ENCODE peak calls at places on chromosomes 1 and 21, in seven cellular contexts. Z is transverse colon, J is HepG2, Y is IMR-90, C is ovary, M is tibial nerve, D is uterus. E is an unnamed sample.

GRCh38 chr1:219539645-219540254 is 73.2 kb downstream of the ZC3H11B start:
- DNase-seq in Z (no peak), M (no peak), D (no peak), C (no peak), Y (no peak), J (no peak), E (no peak)

GRCh38 chr1:63635681-63636080 is 42.5 kb downstream of the PGM1 start:
- DNase-seq in Z (no peak), J (no peak), Y (peak; percentile 47), M (peak; percentile 24), D (no peak), C (no peak), E (no peak)

GRCh38 chr1:91091812-91092211 is 70.0 kb upstream of the ZNF644 start:
- DNase-seq in Z (no peak), D (no peak), C (no peak), M (no peak), J (peak; percentile 3), Y (no peak), E (no peak)

GRCh38 chr1:208603721-208604120 is 359.5 kb upstream of the PLXNA2 start:
- DNase-seq in C (no peak), Y (no peak), Z (no peak), D (no peak), M (no peak), J (no peak), E (no peak)

GRCh38 chr1:212192261-212192998 is 92.8 kb upstream of the PPP2R5A start:
- DNase-seq in J (no peak), Z (no peak), D (no peak), Y (no peak), C (no peak), M (no peak), E (no peak)

GRCh38 chr1:91014475-91014874 is 7.4 kb downstream of the ZNF644 start:
- DNase-seq in Y (no peak), Z (no peak), J (peak; percentile 89), D (no peak), M (no peak), C (no peak), E (no peak)

GRCh38 chr1:145926706-145927072 is 595 bp downstream of the RBM8A start:
- DNase-seq in C (no peak), J (no peak), D (no peak), Y (no peak), M (no peak), Z (no peak), E (no peak)

GRCh38 chr1:29271724-29272123 is 35.4 kb downstream of the PTPRU start:
- DNase-seq in C (peak; percentile 57), J (peak; percentile 84), D (peak; percentile 43), Y (peak; percentile 65), Z (peak; percentile 84), M (peak; percentile 54), E (peak; percentile 62)

GRCh38 chr1:115838426-115838804 is 2.5 kb downstream of the NHLH2 start:
- DNase-seq in Z (no peak), M (no peak), J (no peak), D (no peak), C (no peak), Y (no peak), E (no peak)

GRCh38 chr21:41142051-41142795 is 25.7 kb upstream of the BACE2 start:
- DNase-seq in D (no peak), Y (peak; percentile 47), J (peak; percentile 2), Z (no peak), C (no peak), M (peak; percentile 38), E (peak; percentile 28)

GRCh38 chr1:245501635-245502034 is 346.9 kb downstream of the KIF26B start:
- DNase-seq in Y (no peak), Z (no peak), D (no peak), C (no peak), J (no peak), M (no peak), E (no peak)

GRCh38 chr1:12060500-12060899 is 2.6 kb upstream of the TNFRSF8 start:
- DNase-seq in J (no peak), M (no peak), Z (no peak), D (no peak), C (no peak), Y (no peak), E (no peak)

GRCh38 chr1:210582186-210582981 is 253.7 kb downstream of the HHAT start:
- DNase-seq in Z (no peak), M (no peak), D (no peak), Y (no peak), C (no peak), J (no peak), E (no peak)

GRCh38 chr1:209257454-209257853 is 326.1 kb upstream of the CAMK1G start:
- DNase-seq in C (no peak), J (no peak), Y (no peak), Z (no peak), D (no peak), M (no peak), E (no peak)

GRCh38 chr1:116825735-116826438 is 71.7 kb downstream of the CD2 start:
- DNase-seq in M (no peak), Y (no peak), D (no peak), Z (peak; percentile 88), C (no peak), J (no peak), E (no peak)

GRCh38 chr1:50417946-50418599 is 5.2 kb downstream of the DMRTA2 start:
- DNase-seq in D (no peak), Z (no peak), J (no peak), M (no peak), C (no peak), Y (no peak), E (no peak)

GRCh38 chr1:201022824-201023516 is 544 bp downstream of the KIF21B start:
- DNase-seq in D (no peak), Z (peak; percentile 42), C (peak; percentile 35), Y (no peak), M (no peak), J (no peak), E (no peak)

GRCh38 chr21:44366586-44367211 is 13.3 kb downstream of the TRPM2 start:
- DNase-seq in Z (no peak), M (no peak), C (no peak), Y (no peak), J (no peak), D (peak; percentile 5), E (no peak)

DNA sequence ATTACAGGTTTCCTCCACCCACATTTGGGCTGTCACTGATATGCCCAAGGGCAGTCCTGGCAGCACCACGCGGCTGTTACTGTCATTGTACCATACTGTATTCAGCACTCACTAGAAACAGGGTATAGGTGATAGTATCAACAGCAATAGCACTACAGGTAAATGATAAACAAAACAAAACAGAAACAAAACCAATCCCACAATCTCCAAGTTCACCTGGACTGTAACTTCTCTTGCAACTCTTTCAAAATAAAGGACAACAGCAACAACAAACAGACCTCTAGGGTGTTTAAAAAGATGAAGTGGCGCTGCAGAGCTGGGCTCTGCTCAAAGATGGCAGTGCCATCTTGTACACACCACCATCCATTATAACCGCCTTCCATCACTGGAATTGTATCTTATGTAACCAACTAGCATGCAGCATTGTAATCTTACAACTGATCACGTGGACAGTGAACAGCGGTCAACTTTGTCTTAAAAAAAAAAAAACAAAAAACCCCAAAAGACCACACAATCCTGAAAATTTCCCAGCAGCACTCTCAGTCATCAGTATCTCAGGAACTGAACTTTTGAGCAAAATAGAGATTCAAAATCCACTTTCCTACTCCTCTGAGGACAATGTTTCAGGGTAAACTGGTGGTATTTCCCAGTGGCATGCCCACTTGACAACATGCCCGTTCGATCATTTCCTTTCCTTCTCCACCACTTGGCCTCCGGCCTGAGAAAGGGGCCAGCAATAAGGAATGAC is 3.8 kb downstream of the IRF2BP2 start:
- DNase-seq in M (no peak), J (peak; percentile 74), D (no peak), C (peak; percentile 53), Y (peak; percentile 62), Z (peak; percentile 52), E (peak; percentile 64)
- TF ChIP-seq POLR2A in M (no peak), J (no peak), D (peak; percentile 18), C (no peak), Y (no peak), Z (peak; percentile 57), E (no peak)

GRCh38 chr21:27462786-27463185 is 495.9 kb upstream of the ADAMTS5 start:
- DNase-seq in Z (no peak), Y (no peak), D (no peak), J (no peak), C (no peak), M (no peak), E (no peak)

GRCh38 chr21:27464643-27465042 is 497.8 kb upstream of the ADAMTS5 start:
- DNase-seq in J (no peak), C (no peak), Y (no peak), Z (no peak), D (no peak), M (no peak), E (no peak)

GRCh38 chr21:27466175-27466574 is 499.3 kb upstream of the ADAMTS5 start:
- DNase-seq in Z (no peak), M (no peak), J (no peak), C (no peak), Y (no peak), D (no peak), E (no peak)
- H3K4me3 ChIP-seq in Z (no peak overlapping the region), M (no peak overlapping the region), J (no peak overlapping the region), C (no peak overlapping the region), Y (no peak overlapping the region), D (no peak overlapping the region), E (no peak overlapping the region)

GRCh38 chr1:223729906-223730305 is 17.6 kb downstream of the CAPN2 start:
- DNase-seq in Y (no peak), M (no peak), C (no peak), J (no peak), Z (no peak), D (no peak), E (no peak)

GRCh38 chr1:223733898-223734852 is 21.8 kb downstream of the CAPN2 start:
- DNase-seq in D (no peak), C (no peak), Z (peak; percentile 37), J (no peak), Y (no peak), M (no peak), E (no peak)

GRCh38 chr1:223730471-223730870 is 18.1 kb downstream of the CAPN2 start:
- DNase-seq in M (no peak), C (no peak), J (no peak), D (no peak), Z (no peak), Y (no peak), E (no peak)

GRCh38 chr1:223732993-223733798 is 20.9 kb downstream of the CAPN2 start:
- DNase-seq in M (no peak), Z (no peak), C (no peak), Y (peak; percentile 40), D (no peak), J (peak; percentile 23), E (peak; percentile 66)

GRCh38 chr1:223731076-223731770 is 18.9 kb downstream of the CAPN2 start:
- DNase-seq in C (peak; percentile 81), Y (peak; percentile 78), D (peak; percentile 75), J (no peak), Z (peak; percentile 46), M (peak; percentile 66), E (peak; percentile 65)
- TF ChIP-seq POLR2A in C (no peak), Y (peak; percentile 33), D (no peak), J (no peak), Z (no peak), M (no peak), E (no peak)

GRCh38 chr1:203476223-203476622 is 617 bp downstream of the PRELP start:
- DNase-seq in J (no peak), D (no peak), C (no peak), Z (no peak), M (no peak), Y (no peak), E (no peak)
- H3K4me3 ChIP-seq in J (no peak overlapping the region), D (peak overlapping the region; percentile 64), C (peak overlapping the region; percentile 62), Z (peak overlapping the region; percentile 48), M (peak overlapping the region; percentile 52), Y (no peak overlapping the region), E (peak overlapping the region; percentile 41)

GRCh38 chr1:20786310-20787099 is 602 bp downstream of the HP1BP3 start:
- DNase-seq in C (peak; percentile 97), Z (peak; percentile 96), M (peak; percentile 85), Y (peak; percentile 92), D (peak; percentile 92), J (peak; percentile 95), E (peak; percentile 96)
- TF ChIP-seq POLR2A in C (peak; percentile 55), Z (peak; percentile 58), M (peak; percentile 38), Y (peak; percentile 68), D (peak; percentile 90), J (peak; percentile 86), E (peak; percentile 13)